ENCODE peak calls at places on chromosomes 2 and 18, in six cellular contexts. One of them, this sample, is unnamed.

GRCh38 chr18:23528580-23529472 is 25.5 kb downstream of the RMC1 start:
- DNase-seq in GM12878: no peak
- DNase-seq in WTC11: no peak
- DNase-seq in K562: peak
- DNase-seq in HEK293T: no peak
- DNase-seq in H1: no peak
- DNase-seq in this sample: no peak

GRCh38 chr2:73823916-73824523 is 4.7 kb upstream of the STAMBP start:
- DNase-seq in GM12878: peak
- DNase-seq in WTC11: no peak
- DNase-seq in K562: peak
- DNase-seq in HEK293T: peak
- DNase-seq in H1: no peak
- DNase-seq in this sample: peak

GRCh38 chr2:111121028-111121872 is 536 bp downstream of the BCL2L11 start:
- DNase-seq in GM12878: no peak
- DNase-seq in WTC11: peak
- DNase-seq in K562: peak
- DNase-seq in HEK293T: no peak
- DNase-seq in H1: peak
- DNase-seq in this sample: peak

GRCh38 chr2:10056439-10056838 is 13.1 kb downstream of the KLF11 start:
- DNase-seq in GM12878: no peak
- DNase-seq in WTC11: no peak
- DNase-seq in K562: no peak
- DNase-seq in HEK293T: no peak
- DNase-seq in H1: no peak
- DNase-seq in this sample: no peak

GRCh38 chr2:161358838-161359237 is 50.6 kb downstream of the PSMD14 start:
- DNase-seq in GM12878: no peak
- DNase-seq in WTC11: no peak
- DNase-seq in K562: no peak
- DNase-seq in HEK293T: no peak
- DNase-seq in H1: no peak
- DNase-seq in this sample: peak

GRCh38 chr2:9139491-9140443 is 66.8 kb upstream of the ASAP2 start:
- DNase-seq in GM12878: no peak
- DNase-seq in WTC11: peak
- DNase-seq in K562: peak
- DNase-seq in HEK293T: peak
- DNase-seq in H1: peak
- DNase-seq in this sample: peak

GRCh38 chr2:59333007-59333406 is 1091.9 kb upstream of the FANCL start:
- DNase-seq in GM12878: no peak
- DNase-seq in WTC11: no peak
- DNase-seq in K562: no peak
- DNase-seq in HEK293T: no peak
- DNase-seq in H1: no peak
- DNase-seq in this sample: no peak

GRCh38 chr18:24584777-24585176 is 124.3 kb downstream of the HRH4 start:
- DNase-seq in GM12878: no peak
- DNase-seq in WTC11: no peak
- DNase-seq in K562: no peak
- DNase-seq in HEK293T: no peak
- DNase-seq in H1: no peak
- DNase-seq in this sample: no peak

GRCh38 chr2:119546446-119546765 is 2.2 kb downstream of the CFAP221 start:
- DNase-seq in GM12878: no peak
- DNase-seq in WTC11: no peak
- DNase-seq in K562: peak
- DNase-seq in HEK293T: no peak
- DNase-seq in H1: no peak
- DNase-seq in this sample: no peak

GRCh38 chr2:222690564-222691200 is 19.2 kb downstream of the MOGAT1 start:
- DNase-seq in GM12878: no peak
- DNase-seq in WTC11: peak
- DNase-seq in K562: peak
- DNase-seq in HEK293T: peak
- DNase-seq in H1: peak
- DNase-seq in this sample: peak

GRCh38 chr2:85998071-85998991 is 107.4 kb downstream of the POLR1A start:
- DNase-seq in GM12878: no peak
- DNase-seq in WTC11: no peak
- DNase-seq in K562: no peak
- DNase-seq in HEK293T: no peak
- DNase-seq in H1: no peak
- DNase-seq in this sample: no peak

GRCh38 chr2:222651721-222652420 is 4.0 kb downstream of the FARSB start:
- DNase-seq in GM12878: no peak
- DNase-seq in WTC11: no peak
- DNase-seq in K562: no peak
- DNase-seq in HEK293T: no peak
- DNase-seq in H1: no peak
- DNase-seq in this sample: no peak

GRCh38 chr2:3462493-3463104 is 56.7 kb downstream of the ADI1 start:
- DNase-seq in GM12878: no peak
- DNase-seq in WTC11: no peak
- DNase-seq in K562: no peak
- DNase-seq in HEK293T: no peak
- DNase-seq in H1: no peak
- DNase-seq in this sample: no peak

GRCh38 chr2:6845312-6845711 is 20.4 kb downstream of the CMPK2 start:
- DNase-seq in GM12878: no peak
- DNase-seq in WTC11: no peak
- DNase-seq in K562: peak
- DNase-seq in HEK293T: peak
- DNase-seq in H1: no peak
- DNase-seq in this sample: no peak

GRCh38 chr2:165105911-165106310 is 97.9 kb downstream of the SCN3A start:
- DNase-seq in GM12878: no peak
- DNase-seq in WTC11: no peak
- DNase-seq in K562: no peak
- DNase-seq in HEK293T: no peak
- DNase-seq in H1: no peak
- DNase-seq in this sample: no peak

GRCh38 chr18:47929681-47930085 is 776 bp downstream of the SMAD2 start:
- DNase-seq in GM12878: no peak
- DNase-seq in WTC11: no peak
- DNase-seq in K562: no peak
- DNase-seq in HEK293T: no peak
- DNase-seq in H1: no peak
- DNase-seq in this sample: peak

GRCh38 chr2:20640411-20641122 is 10.3 kb downstream of the HS1BP3 start:
- DNase-seq in GM12878: no peak
- DNase-seq in WTC11: no peak
- DNase-seq in K562: no peak
- DNase-seq in HEK293T: no peak
- DNase-seq in H1: no peak
- DNase-seq in this sample: no peak

GRCh38 chr2:171985076-171985475 is 14.7 kb upstream of the METAP1D start:
- DNase-seq in GM12878: no peak
- DNase-seq in WTC11: no peak
- DNase-seq in K562: no peak
- DNase-seq in HEK293T: no peak
- DNase-seq in H1: no peak
- DNase-seq in this sample: no peak

GRCh38 chr2:118604346-118604745 is 243.1 kb downstream of the EN1 start:
- DNase-seq in GM12878: no peak
- DNase-seq in WTC11: no peak
- DNase-seq in K562: no peak
- DNase-seq in HEK293T: no peak
- DNase-seq in H1: no peak
- DNase-seq in this sample: no peak

GRCh38 chr2:102110596-102111334 is 31.8 kb upstream of the IL1R1 start:
- DNase-seq in GM12878: no peak
- DNase-seq in WTC11: no peak
- DNase-seq in K562: no peak
- DNase-seq in HEK293T: no peak
- DNase-seq in H1: no peak
- DNase-seq in this sample: no peak

GRCh38 chr2:213281156-213281555 is 3.1 kb upstream of the SPAG16 start:
- DNase-seq in GM12878: no peak
- DNase-seq in WTC11: no peak
- DNase-seq in K562: no peak
- DNase-seq in HEK293T: no peak
- DNase-seq in H1: no peak
- DNase-seq in this sample: no peak

GRCh38 chr2:155727097-155727906 is 605.2 kb downstream of the NR4A2 start:
- DNase-seq in GM12878: no peak
- DNase-seq in WTC11: no peak
- DNase-seq in K562: no peak
- DNase-seq in HEK293T: no peak
- DNase-seq in H1: no peak
- DNase-seq in this sample: no peak

GRCh38 chr2:74767618-74768017 is 66.3 kb upstream of the HK2 start:
- DNase-seq in GM12878: no peak
- DNase-seq in WTC11: no peak
- DNase-seq in K562: no peak
- DNase-seq in HEK293T: no peak
- DNase-seq in H1: no peak
- DNase-seq in this sample: peak

GRCh38 chr2:1771626-1772280 is 27.4 kb upstream of the PXDN start:
- DNase-seq in GM12878: no peak
- DNase-seq in WTC11: no peak
- DNase-seq in K562: no peak
- DNase-seq in HEK293T: no peak
- DNase-seq in H1: no peak
- DNase-seq in this sample: no peak

GRCh38 chr2:61247204-61247812 is 85.3 kb downstream of the C2orf74 start:
- DNase-seq in GM12878: no peak
- DNase-seq in WTC11: no peak
- DNase-seq in K562: no peak
- DNase-seq in HEK293T: no peak
- DNase-seq in H1: no peak
- DNase-seq in this sample: no peak

GRCh38 chr2:148814853-148815419 is 60.1 kb upstream of the KIF5C start:
- DNase-seq in GM12878: no peak
- DNase-seq in WTC11: no peak
- DNase-seq in K562: no peak
- DNase-seq in HEK293T: no peak
- DNase-seq in H1: peak
- DNase-seq in this sample: no peak

GRCh38 chr2:181685150-181685688 is 4.9 kb upstream of the NEUROD1 start:
- DNase-seq in GM12878: no peak
- DNase-seq in WTC11: peak
- DNase-seq in K562: no peak
- DNase-seq in HEK293T: no peak
- DNase-seq in H1: peak
- DNase-seq in this sample: no peak
- TF ChIP-seq SP1 in GM12878: no peak
- TF ChIP-seq SP1 in WTC11: no peak
- TF ChIP-seq SP1 in K562: no peak
- TF ChIP-seq SP1 in HEK293T: no peak
- TF ChIP-seq SP1 in H1: no peak
- TF ChIP-seq SP1 in this sample: no peak

GRCh38 chr2:190465060-190465459 is 56.9 kb downstream of the MFSD6 start:
- DNase-seq in GM12878: no peak
- DNase-seq in WTC11: no peak
- DNase-seq in K562: no peak
- DNase-seq in HEK293T: no peak
- DNase-seq in H1: no peak
- DNase-seq in this sample: no peak
- TF ChIP-seq SP1 in GM12878: no peak
- TF ChIP-seq SP1 in WTC11: no peak
- TF ChIP-seq SP1 in K562: no peak
- TF ChIP-seq SP1 in HEK293T: no peak
- TF ChIP-seq SP1 in H1: no peak
- TF ChIP-seq SP1 in this sample: no peak

DNA sequence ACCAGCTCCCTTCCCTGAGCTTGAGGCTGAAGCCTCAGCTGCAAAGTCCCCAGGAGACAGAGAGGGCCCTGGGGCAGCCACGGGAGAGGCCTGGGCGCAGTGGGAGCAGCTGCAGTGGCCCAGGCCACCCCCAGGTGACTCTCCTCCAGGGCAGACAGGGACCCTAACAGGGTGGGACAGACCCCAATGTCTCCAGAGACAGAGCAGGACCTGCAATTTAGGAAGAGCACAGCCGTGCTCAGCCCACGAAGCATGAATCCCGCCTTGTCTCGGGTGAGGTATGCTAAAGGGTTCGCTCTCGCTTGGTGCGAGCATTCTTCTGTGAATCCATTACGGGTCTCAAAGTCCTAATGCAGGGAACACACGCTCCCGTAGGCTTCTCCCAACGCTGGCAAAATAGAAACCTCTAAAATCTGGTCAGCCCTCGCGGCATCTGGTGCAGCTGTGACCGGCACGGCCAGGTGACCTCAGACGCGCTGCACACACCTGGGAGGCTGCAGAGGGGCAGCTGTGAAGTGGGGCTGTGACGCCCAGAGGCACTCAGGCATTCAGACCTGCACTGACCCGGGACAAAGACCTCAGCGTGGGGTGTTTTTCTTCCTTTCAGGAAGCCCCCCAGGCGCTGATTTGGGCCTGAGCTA is 12.6 kb downstream of the MBP start:
- DNase-seq in GM12878: no peak
- DNase-seq in WTC11: no peak
- DNase-seq in K562: no peak
- DNase-seq in HEK293T: no peak
- DNase-seq in H1: no peak
- DNase-seq in this sample: no peak
- TF ChIP-seq SP1 in GM12878: no peak
- TF ChIP-seq SP1 in WTC11: no peak
- TF ChIP-seq SP1 in K562: no peak
- TF ChIP-seq SP1 in HEK293T: no peak
- TF ChIP-seq SP1 in H1: no peak
- TF ChIP-seq SP1 in this sample: no peak

GRCh38 chr2:100755441-100755840 is 64.5 kb upstream of the NPAS2 start:
- DNase-seq in GM12878: no peak
- DNase-seq in WTC11: no peak
- DNase-seq in K562: no peak
- DNase-seq in HEK293T: no peak
- DNase-seq in H1: no peak
- DNase-seq in this sample: no peak

GRCh38 chr2:100754951-100755350 is 65.0 kb upstream of the NPAS2 start:
- DNase-seq in GM12878: no peak
- DNase-seq in WTC11: no peak
- DNase-seq in K562: no peak
- DNase-seq in HEK293T: no peak
- DNase-seq in H1: no peak
- DNase-seq in this sample: no peak

GRCh38 chr2:100757621-100758394 is 62.1 kb upstream of the NPAS2 start:
- DNase-seq in GM12878: no peak
- DNase-seq in WTC11: no peak
- DNase-seq in K562: no peak
- DNase-seq in HEK293T: no peak
- DNase-seq in H1: no peak
- DNase-seq in this sample: peak

GRCh38 chr2:100759901-100760300 is 60.0 kb upstream of the NPAS2 start:
- DNase-seq in GM12878: no peak
- DNase-seq in WTC11: no peak
- DNase-seq in K562: no peak
- DNase-seq in HEK293T: no peak
- DNase-seq in H1: peak
- DNase-seq in this sample: no peak

DNA sequence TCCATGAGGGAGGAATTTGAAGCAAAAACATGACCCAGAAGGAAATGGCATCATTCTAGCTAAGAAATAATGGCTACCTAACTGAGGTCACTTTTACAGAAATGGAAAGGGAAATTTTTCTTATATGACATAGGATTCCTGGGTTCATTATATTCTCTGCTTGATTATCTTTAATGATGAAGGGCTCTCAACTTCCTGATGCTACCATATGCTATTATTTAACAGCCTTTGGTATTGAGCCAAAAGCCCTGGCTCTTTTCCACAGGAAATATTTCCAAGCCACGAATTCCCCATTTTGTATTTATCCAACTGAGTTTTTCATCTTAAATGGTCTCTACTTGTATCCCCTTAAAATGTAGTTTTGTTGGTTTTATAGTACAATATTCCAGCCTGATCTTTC is 63.2 kb upstream of the NPAS2 start:
- DNase-seq in GM12878: no peak
- DNase-seq in WTC11: no peak
- DNase-seq in K562: no peak
- DNase-seq in HEK293T: no peak
- DNase-seq in H1: no peak
- DNase-seq in this sample: no peak
- TF ChIP-seq SP1 in GM12878: no peak
- TF ChIP-seq SP1 in WTC11: no peak
- TF ChIP-seq SP1 in K562: no peak
- TF ChIP-seq SP1 in HEK293T: no peak
- TF ChIP-seq SP1 in H1: no peak
- TF ChIP-seq SP1 in this sample: no peak